ENCODE peak calls at places on chromosome 17, in nine cellular contexts. Z, V, D, A, C, N, P, I and J are unnamed samples.

GRCh38 chr17:31743767-31744166 is 115.3 kb downstream of the COPRS start:
- DNase-seq in Z (no peak), V (no peak), D (no peak), A (no peak), C (peak; percentile 53), N (no peak), P (no peak), I (no peak), J (no peak)

GRCh38 chr17:63113167-63113566 is 147.1 kb downstream of the TANC2 start:
- DNase-seq in Z (no peak), V (no peak), D (no peak), A (no peak), C (no peak), N (no peak), P (no peak), I (peak; percentile 21), J (no peak)

GRCh38 chr17:68096111-68096510 is 60.6 kb downstream of the KPNA2 start:
- DNase-seq in Z (no peak), V (no peak), D (no peak), A (no peak), C (no peak), N (no peak), P (no peak), I (no peak), J (no peak)

GRCh38 chr17:47967607-47968252 is 3.2 kb upstream of the CDK5RAP3 start:
- DNase-seq in Z (no peak), V (no peak), D (no peak), A (no peak), C (peak; percentile 66), N (no peak), P (no peak), I (no peak), J (no peak)

GRCh38 chr17:73307130-73307529 is 4.7 kb downstream of the CDC42EP4 start:
- DNase-seq in Z (no peak), V (peak; percentile 57), D (no peak), A (no peak), C (no peak), N (no peak), P (no peak), I (peak; percentile 46), J (no peak)

GRCh38 chr17:61815863-61816523 is 47.3 kb downstream of the BRIP1 start:
- DNase-seq in Z (no peak), V (no peak), D (no peak), A (no peak), C (no peak), N (no peak), P (no peak), I (no peak), J (no peak)

GRCh38 chr17:49469831-49470568 is 25.1 kb upstream of the NGFR start:
- DNase-seq in Z (no peak), V (peak; percentile 65), D (no peak), A (no peak), C (no peak), N (no peak), P (no peak), I (no peak), J (no peak)

GRCh38 chr17:66214893-66215528 is 14.2 kb downstream of the APOH start:
- DNase-seq in Z (no peak), V (no peak), D (no peak), A (no peak), C (no peak), N (no peak), P (no peak), I (no peak), J (no peak)

GRCh38 chr17:29557717-29558116 is 9.1 kb downstream of the ABHD15 start:
- DNase-seq in Z (no peak), V (no peak), D (no peak), A (no peak), C (no peak), N (no peak), P (no peak), I (no peak), J (no peak)

GRCh38 chr17:17387461-17388362 is 84.5 kb downstream of the NT5M start:
- DNase-seq in Z (no peak), V (no peak), D (no peak), A (no peak), C (no peak), N (no peak), P (no peak), I (no peak), J (no peak)

GRCh38 chr17:8649157-8650118 is 18.9 kb upstream of the MYH10 start:
- DNase-seq in Z (no peak), V (no peak), D (no peak), A (no peak), C (peak; percentile 94), N (no peak), P (no peak), I (no peak), J (no peak)

GRCh38 chr17:27552467-27552779 is 78.6 kb upstream of the LGALS9 start:
- DNase-seq in Z (no peak), V (no peak), D (no peak), A (no peak), C (peak; percentile 45), N (no peak), P (no peak), I (no peak), J (no peak)

GRCh38 chr17:56994009-56994792 is 16.3 kb downstream of the SCPEP1 start:
- DNase-seq in Z (no peak), V (no peak), D (no peak), A (no peak), C (no peak), N (no peak), P (no peak), I (no peak), J (no peak)

GRCh38 chr17:41777579-41778188 is 8.8 kb downstream of the JUP start:
- DNase-seq in Z (no peak), V (no peak), D (no peak), A (no peak), C (peak; percentile 80), N (no peak), P (no peak), I (peak; percentile 25), J (peak; percentile 86)

GRCh38 chr17:57585341-57586098 is 159.6 kb downstream of the CCDC182 start:
- DNase-seq in Z (no peak), V (no peak), D (no peak), A (no peak), C (no peak), N (no peak), P (no peak), I (no peak), J (no peak)